ENCODE peak calls at places on chromosome 9, in nine cellular contexts. One of them, this sample, is unnamed.

GRCh38 chr9:70413427-70413797 is 1.0 kb downstream of the KLF9 start:
- DNase-seq in stimulated activated CD4-positive, alpha-beta T cell treated with anti-CD3 and anti-CD28 coated beads, TNF-alpha, amount 100 ng/mL, for 24 hours: no peak
- DNase-seq in endothelial cell: no peak
- DNase-seq in iris pigment epithelial cell: no peak
- DNase-seq in GM12865: no peak
- DNase-seq in activated CD8-positive, alpha-beta T cell treated with anti-CD3 and anti-CD28 coated beads, Interleukin-2, amount 10 ng/mL, durations not matched to agents 7 days and 5 days: no peak
- DNase-seq in NCI-H345: peak
- DNase-seq in GM23338: peak
- DNase-seq in AG04450: no peak
- DNase-seq in this sample: no peak

GRCh38 chr9:70450735-70451134 is 36.3 kb upstream of the KLF9 start:
- DNase-seq in stimulated activated CD4-positive, alpha-beta T cell treated with anti-CD3 and anti-CD28 coated beads, TNF-alpha, amount 100 ng/mL, for 24 hours: no peak
- DNase-seq in endothelial cell: no peak
- DNase-seq in iris pigment epithelial cell: no peak
- DNase-seq in GM12865: no peak
- DNase-seq in activated CD8-positive, alpha-beta T cell treated with anti-CD3 and anti-CD28 coated beads, Interleukin-2, amount 10 ng/mL, durations not matched to agents 7 days and 5 days: no peak
- DNase-seq in NCI-H345: no peak
- DNase-seq in GM23338: no peak
- DNase-seq in AG04450: no peak
- DNase-seq in this sample: no peak

GRCh38 chr9:133162802-133163558 is 734 bp downstream of the GBGT1 start:
- DNase-seq in stimulated activated CD4-positive, alpha-beta T cell treated with anti-CD3 and anti-CD28 coated beads, TNF-alpha, amount 100 ng/mL, for 24 hours: no peak
- DNase-seq in endothelial cell: no peak
- DNase-seq in iris pigment epithelial cell: no peak
- DNase-seq in GM12865: no peak
- DNase-seq in activated CD8-positive, alpha-beta T cell treated with anti-CD3 and anti-CD28 coated beads, Interleukin-2, amount 10 ng/mL, durations not matched to agents 7 days and 5 days: no peak
- DNase-seq in NCI-H345: no peak
- DNase-seq in GM23338: no peak
- DNase-seq in AG04450: no peak
- DNase-seq in this sample: no peak

GRCh38 chr9:76692448-76693129 is 71.6 kb upstream of the PCA3 start:
- DNase-seq in stimulated activated CD4-positive, alpha-beta T cell treated with anti-CD3 and anti-CD28 coated beads, TNF-alpha, amount 100 ng/mL, for 24 hours: no peak
- DNase-seq in endothelial cell: no peak
- DNase-seq in iris pigment epithelial cell: no peak
- DNase-seq in GM12865: no peak
- DNase-seq in activated CD8-positive, alpha-beta T cell treated with anti-CD3 and anti-CD28 coated beads, Interleukin-2, amount 10 ng/mL, durations not matched to agents 7 days and 5 days: no peak
- DNase-seq in NCI-H345: no peak
- DNase-seq in GM23338: peak
- DNase-seq in AG04450: no peak
- DNase-seq in this sample: no peak

GRCh38 chr9:136538599-136539426 is 7.0 kb downstream of the NOTCH1 start:
- DNase-seq in stimulated activated CD4-positive, alpha-beta T cell treated with anti-CD3 and anti-CD28 coated beads, TNF-alpha, amount 100 ng/mL, for 24 hours: peak
- DNase-seq in endothelial cell: no peak
- DNase-seq in iris pigment epithelial cell: no peak
- DNase-seq in GM12865: peak
- DNase-seq in activated CD8-positive, alpha-beta T cell treated with anti-CD3 and anti-CD28 coated beads, Interleukin-2, amount 10 ng/mL, durations not matched to agents 7 days and 5 days: peak
- DNase-seq in NCI-H345: no peak
- DNase-seq in GM23338: no peak
- DNase-seq in AG04450: no peak
- DNase-seq in this sample: peak

GRCh38 chr9:91733006-91733624 is 216.9 kb downstream of the ROR2 start:
- DNase-seq in stimulated activated CD4-positive, alpha-beta T cell treated with anti-CD3 and anti-CD28 coated beads, TNF-alpha, amount 100 ng/mL, for 24 hours: no peak
- DNase-seq in endothelial cell: no peak
- DNase-seq in iris pigment epithelial cell: no peak
- DNase-seq in GM12865: no peak
- DNase-seq in activated CD8-positive, alpha-beta T cell treated with anti-CD3 and anti-CD28 coated beads, Interleukin-2, amount 10 ng/mL, durations not matched to agents 7 days and 5 days: no peak
- DNase-seq in NCI-H345: no peak
- DNase-seq in GM23338: no peak
- DNase-seq in AG04450: no peak
- DNase-seq in this sample: no peak

GRCh38 chr9:16032799-16033198 is 480.0 kb downstream of the CCDC171 start:
- DNase-seq in stimulated activated CD4-positive, alpha-beta T cell treated with anti-CD3 and anti-CD28 coated beads, TNF-alpha, amount 100 ng/mL, for 24 hours: no peak
- DNase-seq in endothelial cell: no peak
- DNase-seq in iris pigment epithelial cell: peak
- DNase-seq in GM12865: no peak
- DNase-seq in activated CD8-positive, alpha-beta T cell treated with anti-CD3 and anti-CD28 coated beads, Interleukin-2, amount 10 ng/mL, durations not matched to agents 7 days and 5 days: no peak
- DNase-seq in NCI-H345: no peak
- DNase-seq in GM23338: peak
- DNase-seq in AG04450: no peak
- DNase-seq in this sample: no peak

GRCh38 chr9:20015427-20015931 is 226.6 kb upstream of the SLC24A2 start:
- DNase-seq in stimulated activated CD4-positive, alpha-beta T cell treated with anti-CD3 and anti-CD28 coated beads, TNF-alpha, amount 100 ng/mL, for 24 hours: no peak
- DNase-seq in endothelial cell: no peak
- DNase-seq in iris pigment epithelial cell: no peak
- DNase-seq in GM12865: peak
- DNase-seq in activated CD8-positive, alpha-beta T cell treated with anti-CD3 and anti-CD28 coated beads, Interleukin-2, amount 10 ng/mL, durations not matched to agents 7 days and 5 days: peak
- DNase-seq in NCI-H345: no peak
- DNase-seq in GM23338: no peak
- DNase-seq in AG04450: no peak
- DNase-seq in this sample: peak

GRCh38 chr9:111915425-111915758 is 18.8 kb downstream of the UGCG start:
- DNase-seq in stimulated activated CD4-positive, alpha-beta T cell treated with anti-CD3 and anti-CD28 coated beads, TNF-alpha, amount 100 ng/mL, for 24 hours: no peak
- DNase-seq in endothelial cell: no peak
- DNase-seq in iris pigment epithelial cell: no peak
- DNase-seq in GM12865: no peak
- DNase-seq in activated CD8-positive, alpha-beta T cell treated with anti-CD3 and anti-CD28 coated beads, Interleukin-2, amount 10 ng/mL, durations not matched to agents 7 days and 5 days: no peak
- DNase-seq in NCI-H345: no peak
- DNase-seq in GM23338: no peak
- DNase-seq in AG04450: no peak
- DNase-seq in this sample: no peak

GRCh38 chr9:81671880-81672280 is 17.5 kb downstream of the TLE1 start:
- DNase-seq in stimulated activated CD4-positive, alpha-beta T cell treated with anti-CD3 and anti-CD28 coated beads, TNF-alpha, amount 100 ng/mL, for 24 hours: no peak
- DNase-seq in endothelial cell: no peak
- DNase-seq in iris pigment epithelial cell: peak
- DNase-seq in GM12865: no peak
- DNase-seq in activated CD8-positive, alpha-beta T cell treated with anti-CD3 and anti-CD28 coated beads, Interleukin-2, amount 10 ng/mL, durations not matched to agents 7 days and 5 days: no peak
- DNase-seq in NCI-H345: no peak
- DNase-seq in GM23338: no peak
- DNase-seq in AG04450: no peak
- DNase-seq in this sample: no peak

GRCh38 chr9:76403352-76403751 is 9.1 kb upstream of the RFK start:
- DNase-seq in stimulated activated CD4-positive, alpha-beta T cell treated with anti-CD3 and anti-CD28 coated beads, TNF-alpha, amount 100 ng/mL, for 24 hours: no peak
- DNase-seq in endothelial cell: no peak
- DNase-seq in iris pigment epithelial cell: peak
- DNase-seq in GM12865: peak
- DNase-seq in activated CD8-positive, alpha-beta T cell treated with anti-CD3 and anti-CD28 coated beads, Interleukin-2, amount 10 ng/mL, durations not matched to agents 7 days and 5 days: peak
- DNase-seq in NCI-H345: no peak
- DNase-seq in GM23338: peak
- DNase-seq in AG04450: peak
- DNase-seq in this sample: peak

GRCh38 chr9:124264812-124265211 is 7.1 kb downstream of the NEK6 start:
- DNase-seq in stimulated activated CD4-positive, alpha-beta T cell treated with anti-CD3 and anti-CD28 coated beads, TNF-alpha, amount 100 ng/mL, for 24 hours: no peak
- DNase-seq in endothelial cell: no peak
- DNase-seq in iris pigment epithelial cell: peak
- DNase-seq in GM12865: peak
- DNase-seq in activated CD8-positive, alpha-beta T cell treated with anti-CD3 and anti-CD28 coated beads, Interleukin-2, amount 10 ng/mL, durations not matched to agents 7 days and 5 days: no peak
- DNase-seq in NCI-H345: no peak
- DNase-seq in GM23338: no peak
- DNase-seq in AG04450: no peak
- DNase-seq in this sample: peak

GRCh38 chr9:24832307-24832706 is 286.6 kb upstream of the IZUMO3 start:
- DNase-seq in stimulated activated CD4-positive, alpha-beta T cell treated with anti-CD3 and anti-CD28 coated beads, TNF-alpha, amount 100 ng/mL, for 24 hours: no peak
- DNase-seq in endothelial cell: peak
- DNase-seq in iris pigment epithelial cell: no peak
- DNase-seq in GM12865: no peak
- DNase-seq in activated CD8-positive, alpha-beta T cell treated with anti-CD3 and anti-CD28 coated beads, Interleukin-2, amount 10 ng/mL, durations not matched to agents 7 days and 5 days: no peak
- DNase-seq in NCI-H345: no peak
- DNase-seq in GM23338: peak
- DNase-seq in AG04450: no peak
- DNase-seq in this sample: no peak

GRCh38 chr9:108997112-108997511 is 16.2 kb downstream of the CTNNAL1 start:
- DNase-seq in stimulated activated CD4-positive, alpha-beta T cell treated with anti-CD3 and anti-CD28 coated beads, TNF-alpha, amount 100 ng/mL, for 24 hours: no peak
- DNase-seq in endothelial cell: no peak
- DNase-seq in iris pigment epithelial cell: no peak
- DNase-seq in GM12865: no peak
- DNase-seq in activated CD8-positive, alpha-beta T cell treated with anti-CD3 and anti-CD28 coated beads, Interleukin-2, amount 10 ng/mL, durations not matched to agents 7 days and 5 days: no peak
- DNase-seq in NCI-H345: no peak
- DNase-seq in GM23338: no peak
- DNase-seq in AG04450: no peak
- DNase-seq in this sample: peak

GRCh38 chr9:79233542-79233941 is 338.2 kb upstream of the TLE4 start:
- DNase-seq in stimulated activated CD4-positive, alpha-beta T cell treated with anti-CD3 and anti-CD28 coated beads, TNF-alpha, amount 100 ng/mL, for 24 hours: no peak
- DNase-seq in endothelial cell: peak
- DNase-seq in iris pigment epithelial cell: peak
- DNase-seq in GM12865: peak
- DNase-seq in activated CD8-positive, alpha-beta T cell treated with anti-CD3 and anti-CD28 coated beads, Interleukin-2, amount 10 ng/mL, durations not matched to agents 7 days and 5 days: no peak
- DNase-seq in NCI-H345: no peak
- DNase-seq in GM23338: peak
- DNase-seq in AG04450: no peak
- DNase-seq in this sample: peak

GRCh38 chr9:37094751-37095150 is 25.6 kb upstream of the ZCCHC7 start:
- DNase-seq in stimulated activated CD4-positive, alpha-beta T cell treated with anti-CD3 and anti-CD28 coated beads, TNF-alpha, amount 100 ng/mL, for 24 hours: no peak
- DNase-seq in endothelial cell: no peak
- DNase-seq in iris pigment epithelial cell: no peak
- DNase-seq in GM12865: no peak
- DNase-seq in activated CD8-positive, alpha-beta T cell treated with anti-CD3 and anti-CD28 coated beads, Interleukin-2, amount 10 ng/mL, durations not matched to agents 7 days and 5 days: no peak
- DNase-seq in NCI-H345: no peak
- DNase-seq in GM23338: no peak
- DNase-seq in AG04450: no peak
- DNase-seq in this sample: no peak

GRCh38 chr9:13181652-13182051 is 97.8 kb downstream of the MPDZ start:
- DNase-seq in stimulated activated CD4-positive, alpha-beta T cell treated with anti-CD3 and anti-CD28 coated beads, TNF-alpha, amount 100 ng/mL, for 24 hours: no peak
- DNase-seq in endothelial cell: no peak
- DNase-seq in iris pigment epithelial cell: peak
- DNase-seq in GM12865: no peak
- DNase-seq in activated CD8-positive, alpha-beta T cell treated with anti-CD3 and anti-CD28 coated beads, Interleukin-2, amount 10 ng/mL, durations not matched to agents 7 days and 5 days: no peak
- DNase-seq in NCI-H345: no peak
- DNase-seq in GM23338: peak
- DNase-seq in AG04450: peak
- DNase-seq in this sample: no peak

GRCh38 chr9:101369286-101369685 is 15.5 kb downstream of the BAAT start:
- DNase-seq in stimulated activated CD4-positive, alpha-beta T cell treated with anti-CD3 and anti-CD28 coated beads, TNF-alpha, amount 100 ng/mL, for 24 hours: no peak
- DNase-seq in endothelial cell: no peak
- DNase-seq in iris pigment epithelial cell: peak
- DNase-seq in GM12865: no peak
- DNase-seq in activated CD8-positive, alpha-beta T cell treated with anti-CD3 and anti-CD28 coated beads, Interleukin-2, amount 10 ng/mL, durations not matched to agents 7 days and 5 days: no peak
- DNase-seq in NCI-H345: no peak
- DNase-seq in GM23338: no peak
- DNase-seq in AG04450: no peak
- DNase-seq in this sample: no peak

GRCh38 chr9:27701664-27702063 is 128.4 kb upstream of the C9orf72 start:
- DNase-seq in stimulated activated CD4-positive, alpha-beta T cell treated with anti-CD3 and anti-CD28 coated beads, TNF-alpha, amount 100 ng/mL, for 24 hours: no peak
- DNase-seq in endothelial cell: no peak
- DNase-seq in iris pigment epithelial cell: peak
- DNase-seq in GM12865: no peak
- DNase-seq in activated CD8-positive, alpha-beta T cell treated with anti-CD3 and anti-CD28 coated beads, Interleukin-2, amount 10 ng/mL, durations not matched to agents 7 days and 5 days: no peak
- DNase-seq in NCI-H345: no peak
- DNase-seq in GM23338: no peak
- DNase-seq in AG04450: no peak
- DNase-seq in this sample: peak

This sample was measured in MV-4-11.